ENCODE peak calls at places on chromosomes 2 and 18, in seven cellular contexts. One of them, this sample, is unnamed.

GRCh38 chr18:12837747-12838146 is 46.3 kb downstream of the PTPN2 start:
- DNase-seq in kidney: no peak
- DNase-seq in GM19239: no peak
- DNase-seq in K562: no peak
- DNase-seq in testis: no peak
- DNase-seq in trophoblast cell: no peak
- DNase-seq in fibroblast of gingiva: peak
- DNase-seq in this sample: no peak

GRCh38 chr2:162565666-162566065 is 221.7 kb downstream of the GCA start:
- DNase-seq in kidney: no peak
- DNase-seq in GM19239: no peak
- DNase-seq in K562: no peak
- DNase-seq in testis: no peak
- DNase-seq in trophoblast cell: no peak
- DNase-seq in fibroblast of gingiva: no peak
- DNase-seq in this sample: no peak

GRCh38 chr2:121567957-121568409 is 37.3 kb downstream of the RNU4ATAC start:
- DNase-seq in kidney: no peak
- DNase-seq in GM19239: no peak
- DNase-seq in K562: no peak
- DNase-seq in testis: no peak
- DNase-seq in trophoblast cell: no peak
- DNase-seq in fibroblast of gingiva: no peak
- DNase-seq in this sample: no peak

GRCh38 chr2:149383340-149383739 is 53.0 kb downstream of the LYPD6 start:
- DNase-seq in kidney: no peak
- DNase-seq in GM19239: no peak
- DNase-seq in K562: no peak
- DNase-seq in testis: no peak
- DNase-seq in trophoblast cell: no peak
- DNase-seq in fibroblast of gingiva: peak
- DNase-seq in this sample: no peak

GRCh38 chr2:68971591-68972231 is 2.7 kb upstream of the GKN1 start:
- DNase-seq in kidney: no peak
- DNase-seq in GM19239: no peak
- DNase-seq in K562: no peak
- DNase-seq in testis: no peak
- DNase-seq in trophoblast cell: peak
- DNase-seq in fibroblast of gingiva: peak
- DNase-seq in this sample: no peak

GRCh38 chr2:235944591-235944990 is 223.6 kb downstream of the GBX2 start:
- DNase-seq in kidney: peak
- DNase-seq in GM19239: no peak
- DNase-seq in K562: no peak
- DNase-seq in testis: no peak
- DNase-seq in trophoblast cell: no peak
- DNase-seq in fibroblast of gingiva: no peak
- DNase-seq in this sample: no peak

GRCh38 chr18:6963452-6964097 is 154.0 kb downstream of the LAMA1 start:
- DNase-seq in kidney: no peak
- DNase-seq in GM19239: no peak
- DNase-seq in K562: no peak
- DNase-seq in testis: no peak
- DNase-seq in trophoblast cell: no peak
- DNase-seq in fibroblast of gingiva: no peak
- DNase-seq in this sample: no peak

GRCh38 chr18:45522371-45522770 is 92.9 kb upstream of the SLC14A2 start:
- DNase-seq in kidney: peak
- DNase-seq in GM19239: no peak
- DNase-seq in K562: no peak
- DNase-seq in testis: no peak
- DNase-seq in trophoblast cell: peak
- DNase-seq in fibroblast of gingiva: peak
- DNase-seq in this sample: no peak

GRCh38 chr2:17658251-17658843 is 95.3 kb downstream of the SMC6 start:
- DNase-seq in kidney: no peak
- DNase-seq in GM19239: no peak
- DNase-seq in K562: no peak
- DNase-seq in testis: no peak
- DNase-seq in trophoblast cell: no peak
- DNase-seq in fibroblast of gingiva: no peak
- DNase-seq in this sample: no peak

GRCh38 chr2:1636791-1637415 is 107.4 kb downstream of the PXDN start:
- DNase-seq in kidney: no peak
- DNase-seq in GM19239: no peak
- DNase-seq in K562: no peak
- DNase-seq in testis: no peak
- DNase-seq in trophoblast cell: no peak
- DNase-seq in fibroblast of gingiva: no peak
- DNase-seq in this sample: no peak

GRCh38 chr2:67649331-67650071 is 252.4 kb downstream of the ETAA1 start:
- DNase-seq in kidney: peak
- DNase-seq in GM19239: no peak
- DNase-seq in K562: no peak
- DNase-seq in testis: peak
- DNase-seq in trophoblast cell: no peak
- DNase-seq in fibroblast of gingiva: peak
- DNase-seq in this sample: no peak

GRCh38 chr2:58594762-58595161 is 353.6 kb upstream of the FANCL start:
- DNase-seq in kidney: no peak
- DNase-seq in GM19239: no peak
- DNase-seq in K562: no peak
- DNase-seq in testis: no peak
- DNase-seq in trophoblast cell: peak
- DNase-seq in fibroblast of gingiva: no peak
- DNase-seq in this sample: no peak

GRCh38 chr18:26574958-26575864 is 26.9 kb upstream of the KCTD1 start:
- DNase-seq in kidney: peak
- DNase-seq in GM19239: no peak
- DNase-seq in K562: peak
- DNase-seq in testis: peak
- DNase-seq in trophoblast cell: peak
- DNase-seq in fibroblast of gingiva: peak
- DNase-seq in this sample: no peak

GRCh38 chr2:135227386-135227785 is 175.3 kb downstream of the RAB3GAP1 start:
- DNase-seq in kidney: no peak
- DNase-seq in GM19239: no peak
- DNase-seq in K562: no peak
- DNase-seq in testis: no peak
- DNase-seq in trophoblast cell: no peak
- DNase-seq in fibroblast of gingiva: peak
- DNase-seq in this sample: no peak

GRCh38 chr2:240369725-240370585 is 65.5 kb upstream of the GPC1 start:
- DNase-seq in kidney: peak
- DNase-seq in GM19239: no peak
- DNase-seq in K562: no peak
- DNase-seq in testis: peak
- DNase-seq in trophoblast cell: peak
- DNase-seq in fibroblast of gingiva: peak
- DNase-seq in this sample: no peak

GRCh38 chr2:229313591-229313990 is 42.5 kb upstream of the PID1 start:
- DNase-seq in kidney: no peak
- DNase-seq in GM19239: no peak
- DNase-seq in K562: no peak
- DNase-seq in testis: no peak
- DNase-seq in trophoblast cell: peak
- DNase-seq in fibroblast of gingiva: peak
- DNase-seq in this sample: no peak

GRCh38 chr2:238586931-238587775 is 160.4 kb downstream of the ASB1 start:
- DNase-seq in kidney: no peak
- DNase-seq in GM19239: no peak
- DNase-seq in K562: no peak
- DNase-seq in testis: no peak
- DNase-seq in trophoblast cell: no peak
- DNase-seq in fibroblast of gingiva: no peak
- DNase-seq in this sample: no peak